ENCODE peak calls at places on chromosomes 7 and 10, in five cellular contexts. M, L, J, A and Q are unnamed samples.
A peak's percentile ranks its signal among the peaks of the same experiment; 100 is the strongest.

GRCh38 chr7:93578762-93579161 is 4.2 kb upstream of the CALCR start:
- DNase-seq in M (no peak), L (no peak), J (no peak), A (no peak), Q (no peak)

GRCh38 chr7:155329225-155329624 is 31.5 kb downstream of the INSIG1 start:
- DNase-seq in M (no peak), L (no peak), J (no peak), A (no peak), Q (no peak)

GRCh38 chr7:151342102-151342646 is 562 bp downstream of the NUB1 start:
- DNase-seq in M (no peak), L (no peak), J (no peak), A (no peak), Q (no peak)

GRCh38 chr7:42053834-42054233 is 183.2 kb downstream of the GLI3 start:
- DNase-seq in M (no peak), L (no peak), J (no peak), A (peak; percentile 38), Q (no peak)

GRCh38 chr10:33136781-33137180 is 178.8 kb upstream of the ITGB1 start:
- DNase-seq in M (no peak), L (no peak), J (no peak), A (peak; percentile 95), Q (no peak)

GRCh38 chr10:113880236-113880635 is 25.8 kb downstream of the NHLRC2 start:
- DNase-seq in M (no peak), L (no peak), J (no peak), A (peak; percentile 71), Q (no peak)

GRCh38 chr7:70615066-70615465 is 516.9 kb upstream of the GALNT17 start:
- DNase-seq in M (no peak), L (peak; percentile 56), J (no peak), A (no peak), Q (no peak)

GRCh38 chr10:27258838-27259532 is 18.4 kb upstream of the ACBD5 start:
- DNase-seq in M (no peak), L (peak; percentile 5), J (no peak), A (no peak), Q (no peak)

GRCh38 chr7:151426486-151426905 is 13.4 kb downstream of the CRYGN start:
- DNase-seq in M (peak; percentile 85), L (no peak), J (no peak), A (peak; percentile 98), Q (peak; percentile 98)

GRCh38 chr7:112550468-112551060 is 69.8 kb downstream of the LSMEM1 start:
- DNase-seq in M (peak; percentile 62), L (peak; percentile 48), J (peak; percentile 20), A (peak; percentile 52), Q (peak; percentile 69)

GRCh38 chr7:101537935-101538595 is 91.0 kb downstream of the MYL10 start:
- DNase-seq in M (no peak), L (no peak), J (no peak), A (no peak), Q (no peak)

GRCh38 chr10:59079386-59080226 is 96.8 kb upstream of the PHYHIPL start:
- DNase-seq in M (peak; percentile 48), L (no peak), J (no peak), A (peak; percentile 86), Q (peak; percentile 76)

GRCh38 chr10:123538401-123539320 is 127.5 kb upstream of the GPR26 start:
- DNase-seq in M (no peak), L (no peak), J (no peak), A (no peak), Q (no peak)

GRCh38 chr10:126892150-126892872 is 12.9 kb upstream of the DOCK1 start:
- DNase-seq in M (no peak), L (no peak), J (no peak), A (no peak), Q (no peak)

GRCh38 chr7:33589911-33590310 is 315.4 kb upstream of the BMPER start:
- DNase-seq in M (no peak), L (no peak), J (no peak), A (no peak), Q (no peak)

GRCh38 chr7:149856-150636 is 42.3 kb upstream of the FAM20C start:
- DNase-seq in M (no peak), L (no peak), J (peak; percentile 41), A (no peak), Q (no peak)

GRCh38 chr7:27182285-27182827 is 2.7 kb downstream of the HOXA11 start:
- DNase-seq in M (no peak), L (no peak), J (no peak), A (no peak), Q (no peak)

GRCh38 chr10:22624289-22624738 is 90.1 kb downstream of the PIP4K2A start:
- DNase-seq in M (peak; percentile 33), L (no peak), J (no peak), A (peak; percentile 85), Q (peak; percentile 59)

GRCh38 chr7:139915864-139916716 is 87.0 kb downstream of the TBXAS1 start:
- DNase-seq in M (peak; percentile 97), L (no peak), J (no peak), A (peak; percentile 99), Q (peak; percentile 97)

GRCh38 chr7:37915438-37915837 is 1.2 kb downstream of the SFRP4 start:
- DNase-seq in M (peak; percentile 11), L (no peak), J (peak; percentile 12), A (peak; percentile 25), Q (no peak)

GRCh38 chr10:29470843-29471482 is 163.8 kb downstream of the SVIL start:
- DNase-seq in M (peak; percentile 12), L (no peak), J (no peak), A (peak; percentile 11), Q (no peak)

GRCh38 chr7:88104732-88105131 is 115.1 kb downstream of the SRI start:
- DNase-seq in M (no peak), L (no peak), J (no peak), A (no peak), Q (no peak)

GRCh38 chr7:35036361-35037171 is 719 bp downstream of the DPY19L1 start:
- DNase-seq in M (peak; percentile 37), L (peak; percentile 60), J (peak; percentile 55), A (peak; percentile 70), Q (no peak)

GRCh38 chr7:140165422-140165821 is 11.4 kb downstream of the KDM7A start:
- DNase-seq in M (peak; percentile 48), L (no peak), J (no peak), A (peak; percentile 73), Q (no peak)

GRCh38 chr7:139620676-139621344 is 97.3 kb downstream of the CLEC2L start:
- DNase-seq in M (no peak), L (peak; percentile 68), J (peak; percentile 33), A (no peak), Q (no peak)

GRCh38 chr7:158750702-158751101 is 46.1 kb upstream of the NCAPG2 start:
- DNase-seq in M (no peak), L (no peak), J (no peak), A (no peak), Q (no peak)

GRCh38 chr7:132066776-132067175 is 509.5 kb downstream of the PLXNA4 start:
- DNase-seq in M (peak; percentile 43), L (no peak), J (no peak), A (peak; percentile 85), Q (peak; percentile 53)

GRCh38 chr7:137820677-137821420 is 25.9 kb downstream of the DGKI start:
- DNase-seq in M (peak; percentile 60), L (peak; percentile 61), J (peak; percentile 93), A (peak; percentile 91), Q (peak; percentile 68)

GRCh38 chr7:158097511-158098124 is 490.0 kb downstream of the PTPRN2 start:
- DNase-seq in M (no peak), L (no peak), J (peak; percentile 27), A (peak; percentile 1), Q (no peak)

GRCh38 chr7:114084381-114085312 is 165.8 kb upstream of the PPP1R3A start:
- DNase-seq in M (no peak), L (peak; percentile 28), J (peak; percentile 55), A (peak; percentile 37), Q (no peak)

GRCh38 chr7:105677803-105678583 is 96.7 kb upstream of the EFCAB10 start:
- DNase-seq in M (no peak), L (no peak), J (no peak), A (no peak), Q (no peak)

GRCh38 chr10:87818505-87819273 is 663 bp upstream of the ATAD1 start:
- DNase-seq in M (peak; percentile 19), L (peak; percentile 46), J (peak; percentile 13), A (peak; percentile 52), Q (no peak)

GRCh38 chr7:3427957-3428356 is 126.9 kb downstream of the SDK1 start:
- DNase-seq in M (no peak), L (no peak), J (no peak), A (no peak), Q (no peak)

GRCh38 chr7:158398750-158399149 is 188.9 kb downstream of the PTPRN2 start:
- DNase-seq in M (no peak), L (no peak), J (no peak), A (no peak), Q (no peak)

GRCh38 chr10:99796928-99797327 is 14.5 kb downstream of the ABCC2 start:
- DNase-seq in M (no peak), L (no peak), J (no peak), A (no peak), Q (no peak)

GRCh38 chr10:43263551-43264323 is 3.1 kb downstream of the RASGEF1A start:
- DNase-seq in M (no peak), L (no peak), J (no peak), A (no peak), Q (no peak)